ENCODE peak calls at places on chromosomes 2 and 18, in four cellular contexts. One of them, this sample, is unnamed.

GRCh38 chr2:127672341-127673303 is 2.7 kb downstream of the LIMS2 start:
- DNase-seq in body of pancreas: peak
- DNase-seq in mesendoderm: no peak
- DNase-seq in fibroblast of lung: no peak
- DNase-seq in this sample: no peak

GRCh38 chr2:222217712-222218111 is 81.1 kb downstream of the PAX3 start:
- DNase-seq in mesendoderm: no peak
- DNase-seq in body of pancreas: no peak
- DNase-seq in fibroblast of lung: no peak
- DNase-seq in this sample: no peak

GRCh38 chr2:120881981-120882788 is 146.5 kb downstream of the GLI2 start:
- DNase-seq in fibroblast of lung: no peak
- DNase-seq in body of pancreas: peak
- DNase-seq in mesendoderm: no peak
- DNase-seq in this sample: no peak

GRCh38 chr2:159214325-159214865 is 72.1 kb downstream of the WDSUB1 start:
- DNase-seq in fibroblast of lung: no peak
- DNase-seq in body of pancreas: no peak
- DNase-seq in mesendoderm: no peak
- DNase-seq in this sample: no peak

GRCh38 chr2:134599236-134599635 is 119.6 kb downstream of the TMEM163 start:
- DNase-seq in fibroblast of lung: no peak
- DNase-seq in body of pancreas: no peak
- DNase-seq in mesendoderm: no peak
- DNase-seq in this sample: no peak

GRCh38 chr2:42138163-42139016 is 30.8 kb upstream of the EML4 start:
- DNase-seq in mesendoderm: no peak
- DNase-seq in body of pancreas: peak
- DNase-seq in fibroblast of lung: peak
- DNase-seq in this sample: no peak

GRCh38 chr18:59286341-59286740 is 13.1 kb upstream of the RAX start:
- DNase-seq in fibroblast of lung: no peak
- DNase-seq in body of pancreas: no peak
- DNase-seq in mesendoderm: no peak
- DNase-seq in this sample: no peak

GRCh38 chr2:42721898-42722297 is 42.0 kb downstream of the OXER1 start:
- DNase-seq in body of pancreas: peak
- DNase-seq in fibroblast of lung: no peak
- DNase-seq in mesendoderm: no peak
- DNase-seq in this sample: no peak

GRCh38 chr2:101770672-101771071 is 73.2 kb downstream of the MAP4K4 start:
- DNase-seq in body of pancreas: peak
- DNase-seq in fibroblast of lung: peak
- DNase-seq in mesendoderm: peak
- DNase-seq in this sample: no peak

GRCh38 chr18:70420151-70420898 is 131.5 kb downstream of the SOCS6 start:
- DNase-seq in body of pancreas: peak
- DNase-seq in fibroblast of lung: peak
- DNase-seq in mesendoderm: no peak
- DNase-seq in this sample: no peak

GRCh38 chr18:70423988-70424387 is 135.1 kb downstream of the SOCS6 start:
- DNase-seq in mesendoderm: peak
- DNase-seq in body of pancreas: no peak
- DNase-seq in fibroblast of lung: peak
- DNase-seq in this sample: no peak

GRCh38 chr18:70423120-70423519 is 134.3 kb downstream of the SOCS6 start:
- DNase-seq in mesendoderm: no peak
- DNase-seq in body of pancreas: no peak
- DNase-seq in fibroblast of lung: no peak
- DNase-seq in this sample: no peak

GRCh38 chr18:70421471-70421870 is 132.6 kb downstream of the SOCS6 start:
- DNase-seq in body of pancreas: no peak
- DNase-seq in mesendoderm: no peak
- DNase-seq in fibroblast of lung: peak
- DNase-seq in this sample: no peak

DNA sequence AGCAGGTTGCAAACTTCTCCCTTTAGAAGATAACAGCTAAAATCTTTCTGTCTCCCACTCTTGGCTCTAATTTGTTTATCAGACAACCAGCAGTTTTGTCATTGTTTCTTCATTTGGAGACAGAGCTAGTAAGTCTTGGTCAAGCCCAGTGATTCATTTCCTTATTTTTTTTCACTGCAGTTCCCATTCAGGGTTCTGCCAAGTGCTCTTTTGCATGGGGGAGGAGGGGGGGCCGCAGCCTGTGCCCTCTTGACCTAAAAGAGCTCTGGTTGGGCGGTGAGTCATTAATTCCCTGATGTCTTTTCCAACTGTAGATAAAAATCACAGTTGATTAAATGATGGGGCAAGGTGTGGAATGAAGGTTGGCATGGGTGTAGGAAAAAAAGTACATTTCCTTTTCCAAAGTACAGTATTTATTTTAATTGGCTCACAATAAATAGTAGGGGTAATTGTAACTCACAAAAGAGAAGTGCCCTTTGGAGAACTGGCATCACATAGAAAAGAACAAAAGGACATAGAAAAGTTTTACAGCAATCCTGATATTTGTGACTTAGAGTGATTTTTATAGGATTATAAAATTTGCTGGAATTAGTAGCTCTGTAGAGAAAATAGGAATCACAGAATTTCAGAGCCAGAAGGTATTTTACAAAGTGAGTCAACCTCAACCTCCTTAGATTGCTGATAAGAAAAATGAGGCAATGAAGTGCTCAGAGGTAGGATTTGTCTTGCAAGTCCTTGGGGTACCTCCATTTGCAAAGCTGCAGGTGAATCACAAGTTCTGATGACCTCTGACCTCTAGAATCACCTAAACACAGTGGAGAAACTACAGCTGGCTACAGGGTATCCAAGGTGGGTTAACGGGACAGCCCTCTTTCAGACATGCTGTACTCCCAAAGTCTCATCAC is 133.5 kb downstream of the SOCS6 start:
- DNase-seq in mesendoderm: peak
- DNase-seq in body of pancreas: peak
- DNase-seq in fibroblast of lung: peak
- DNase-seq in this sample: no peak
- H3K27ac ChIP-seq in mesendoderm: peak
- H3K27ac ChIP-seq in body of pancreas: no peak
- H3K27ac ChIP-seq in fibroblast of lung: peak
- H3K27ac ChIP-seq in this sample: no peak

GRCh38 chr18:50744253-50744652 is 75.6 kb downstream of the MRO start:
- DNase-seq in fibroblast of lung: no peak
- DNase-seq in body of pancreas: no peak
- DNase-seq in mesendoderm: no peak
- DNase-seq in this sample: no peak
- H3K27ac ChIP-seq in fibroblast of lung: no peak
- H3K27ac ChIP-seq in body of pancreas: no peak
- H3K27ac ChIP-seq in mesendoderm: no peak
- H3K27ac ChIP-seq in this sample: no peak

GRCh38 chr2:160308476-160308875 is 108.4 kb upstream of the ITGB6 start:
- DNase-seq in body of pancreas: no peak
- DNase-seq in mesendoderm: no peak
- DNase-seq in fibroblast of lung: no peak
- DNase-seq in this sample: no peak
- H3K27ac ChIP-seq in body of pancreas: no peak
- H3K27ac ChIP-seq in mesendoderm: no peak
- H3K27ac ChIP-seq in fibroblast of lung: peak
- H3K27ac ChIP-seq in this sample: no peak

GRCh38 chr2:220847587-220847986 is 724.5 kb downstream of the EPHA4 start:
- DNase-seq in body of pancreas: no peak
- DNase-seq in mesendoderm: no peak
- DNase-seq in fibroblast of lung: peak
- DNase-seq in this sample: no peak
- H3K27ac ChIP-seq in body of pancreas: no peak
- H3K27ac ChIP-seq in mesendoderm: no peak
- H3K27ac ChIP-seq in fibroblast of lung: no peak
- H3K27ac ChIP-seq in this sample: no peak

DNA sequence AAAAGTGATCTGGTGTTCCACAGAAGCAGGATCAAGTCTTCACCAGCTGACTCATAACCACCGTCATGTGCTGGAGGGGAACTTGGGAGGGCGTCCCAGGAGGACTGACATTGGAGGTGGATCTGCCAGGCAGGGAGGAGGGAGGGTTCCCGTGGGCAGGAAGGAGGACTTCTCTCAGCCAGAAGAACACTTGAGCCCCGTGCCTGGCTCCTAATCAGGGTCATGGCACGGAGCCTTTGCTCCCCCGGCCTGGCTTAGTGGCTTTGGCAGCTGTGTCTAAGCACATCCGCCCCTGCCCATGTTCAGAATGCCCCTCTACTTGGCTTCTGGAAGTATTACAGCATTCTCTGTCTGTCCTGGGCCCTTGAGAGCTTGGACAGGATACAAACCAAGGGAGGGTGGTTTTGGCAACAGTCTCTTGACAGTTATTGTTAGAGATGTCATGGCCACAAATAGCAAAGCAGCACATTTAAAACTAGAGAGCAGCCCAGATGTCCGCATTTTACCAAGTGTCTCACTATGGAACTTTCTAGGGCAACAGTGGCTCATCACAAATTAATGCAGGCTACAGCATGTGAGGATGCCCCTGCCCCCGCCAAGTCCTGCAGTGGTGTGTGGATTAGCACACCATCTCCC is 11.5 kb downstream of the PPP1R7 start:
- DNase-seq in body of pancreas: peak
- DNase-seq in fibroblast of lung: peak
- DNase-seq in mesendoderm: no peak
- DNase-seq in this sample: no peak
- H3K27ac ChIP-seq in body of pancreas: no peak
- H3K27ac ChIP-seq in fibroblast of lung: peak
- H3K27ac ChIP-seq in mesendoderm: no peak
- H3K27ac ChIP-seq in this sample: no peak